ENCODE peak calls at places on chromosomes 2 and 18, in nine cellular contexts. O is stimulated activated CD8-positive, alpha-beta memory T cell treated with anti-CD3 and anti-CD28 coated beads, Interleukin-4, amount 100 ng/mL, for 48 hours; M is GM03348; F is central memory CD4-positive, alpha-beta T cell; H is SJSA1; Y is HT-29; T is effector memory CD4-positive, alpha-beta T cell; J is psoas muscle; V is RWPE1. N is an unnamed sample.

GRCh38 chr2:150135223-150135883 is 352.1 kb downstream of the RND3 start:
- DNase-seq in O (no peak), M (no peak), F (no peak), H (no peak), Y (peak; percentile 76), T (no peak), J (no peak), V (no peak), N (no peak)

GRCh38 chr2:191691016-191691725 is 13.2 kb downstream of the NABP1 start:
- DNase-seq in O (peak; percentile 40), M (peak; percentile 54), F (peak; percentile 60), H (peak; percentile 59), Y (peak; percentile 85), T (no peak), J (no peak), V (peak; percentile 62), N (no peak)

GRCh38 chr2:146323564-146323963 is 1521.3 kb upstream of the ACVR2A start:
- DNase-seq in O (no peak), M (no peak), F (no peak), H (no peak), Y (no peak), T (no peak), J (no peak), V (no peak), N (no peak)

GRCh38 chr2:217964658-217965161 is 38.1 kb downstream of the TNS1 start:
- DNase-seq in O (no peak), M (no peak), F (no peak), H (no peak), Y (peak; percentile 35), T (no peak), J (no peak), V (no peak), N (peak; percentile 27)

GRCh38 chr18:79760881-79761280 is 36.9 kb upstream of the KCNG2 start:
- DNase-seq in O (no peak), M (no peak), F (no peak), H (no peak), Y (no peak), T (no peak), J (no peak), V (no peak), N (no peak)

GRCh38 chr2:86037141-86037794 is 68.4 kb downstream of the POLR1A start:
- DNase-seq in O (peak; percentile 69), M (peak; percentile 93), F (peak; percentile 6), H (no peak), Y (no peak), T (peak; percentile 41), J (peak; percentile 72), V (no peak), N (peak; percentile 75)

GRCh38 chr2:172200495-172201085 is 97.9 kb upstream of the DLX2 start:
- DNase-seq in O (no peak), M (peak; percentile 28), F (no peak), H (no peak), Y (no peak), T (no peak), J (no peak), V (no peak), N (no peak)

GRCh38 chr2:6310186-6310909 is 555.4 kb downstream of the CMPK2 start:
- DNase-seq in O (no peak), M (no peak), F (no peak), H (no peak), Y (no peak), T (no peak), J (no peak), V (no peak), N (no peak)

GRCh38 chr2:162029287-162029901 is 44.6 kb downstream of the DPP4 start:
- DNase-seq in O (no peak), M (peak; percentile 65), F (no peak), H (no peak), Y (peak; percentile 40), T (no peak), J (peak; percentile 42), V (peak; percentile 90), N (peak; percentile 40)

GRCh38 chr2:8334866-8335325 is 347.0 kb upstream of the ID2 start:
- DNase-seq in O (no peak), M (no peak), F (no peak), H (no peak), Y (no peak), T (no peak), J (no peak), V (no peak), N (no peak)

GRCh38 chr18:26702023-26702422 is 153.7 kb upstream of the KCTD1 start:
- DNase-seq in O (no peak), M (no peak), F (no peak), H (no peak), Y (no peak), T (no peak), J (no peak), V (no peak), N (no peak)

GRCh38 chr2:75310915-75311314 is 111.6 kb upstream of the TACR1 start:
- DNase-seq in O (no peak), M (peak; percentile 20), F (no peak), H (peak; percentile 57), Y (no peak), T (no peak), J (no peak), V (no peak), N (no peak)

GRCh38 chr2:135473567-135473966 is 57.5 kb downstream of the ZRANB3 start:
- DNase-seq in O (peak; percentile 32), M (peak; percentile 23), F (no peak), H (no peak), Y (peak; percentile 31), T (no peak), J (no peak), V (peak; percentile 24), N (no peak)

GRCh38 chr2:88088999-88089398 is 21.4 kb downstream of the SMYD1 start:
- DNase-seq in O (no peak), M (no peak), F (no peak), H (no peak), Y (no peak), T (no peak), J (no peak), V (no peak), N (no peak)

GRCh38 chr2:217897816-217898806 is 104.7 kb downstream of the TNS1 start:
- DNase-seq in O (no peak), M (no peak), F (no peak), H (no peak), Y (peak; percentile 61), T (no peak), J (peak; percentile 62), V (no peak), N (peak; percentile 54)

GRCh38 chr2:236305531-236305930 is 41.3 kb upstream of the ASB18 start:
- DNase-seq in O (no peak), M (no peak), F (no peak), H (no peak), Y (no peak), T (no peak), J (no peak), V (no peak), N (no peak)

GRCh38 chr2:147204102-147204501 is 640.7 kb upstream of the ACVR2A start:
- DNase-seq in O (no peak), M (peak; percentile 69), F (no peak), H (no peak), Y (no peak), T (no peak), J (no peak), V (no peak), N (no peak)

GRCh38 chr2:120509991-120510735 is 164.2 kb downstream of the INHBB start:
- DNase-seq in O (no peak), M (no peak), F (no peak), H (no peak), Y (no peak), T (no peak), J (no peak), V (no peak), N (no peak)

GRCh38 chr2:112216158-112216557 is 38.7 kb downstream of the ZC3H8 start:
- DNase-seq in O (no peak), M (peak; percentile 10), F (no peak), H (no peak), Y (peak; percentile 12), T (no peak), J (no peak), V (no peak), N (no peak)

GRCh38 chr2:109435866-109436634 is 177.7 kb downstream of the SEPTIN10 start:
- DNase-seq in O (no peak), M (peak; percentile 61), F (no peak), H (no peak), Y (no peak), T (no peak), J (peak; percentile 88), V (no peak), N (peak; percentile 79)

GRCh38 chr18:35515460-35516130 is 17.8 kb upstream of the INO80C start:
- DNase-seq in O (no peak), M (no peak), F (no peak), H (no peak), Y (no peak), T (no peak), J (no peak), V (no peak), N (no peak)

GRCh38 chr2:29039718-29040480 is 34.4 kb downstream of the PCARE start:
- DNase-seq in O (no peak), M (peak; percentile 45), F (no peak), H (no peak), Y (no peak), T (no peak), J (no peak), V (no peak), N (no peak)

GRCh38 chr2:66539452-66539851 is 104.5 kb downstream of the MEIS1 start:
- DNase-seq in O (no peak), M (no peak), F (no peak), H (no peak), Y (no peak), T (no peak), J (no peak), V (no peak), N (no peak)

GRCh38 chr2:150674283-150674682 is 186.8 kb upstream of the RND3 start:
- DNase-seq in O (no peak), M (peak; percentile 13), F (no peak), H (no peak), Y (no peak), T (no peak), J (no peak), V (no peak), N (no peak)

GRCh38 chr2:10245661-10246060 is 57.0 kb upstream of the HPCAL1 start:
- DNase-seq in O (no peak), M (no peak), F (no peak), H (no peak), Y (no peak), T (no peak), J (no peak), V (no peak), N (peak; percentile 5)

GRCh38 chr2:43460611-43461396 is 135.0 kb downstream of the THADA start:
- DNase-seq in O (no peak), M (no peak), F (no peak), H (no peak), Y (no peak), T (no peak), J (no peak), V (no peak), N (no peak)

GRCh38 chr2:234555616-234556249 is 58.9 kb upstream of the ARL4C start:
- DNase-seq in O (no peak), M (peak; percentile 55), F (no peak), H (no peak), Y (no peak), T (no peak), J (no peak), V (no peak), N (no peak)

GRCh38 chr2:2222931-2223330 is 108.1 kb downstream of the MYT1L start:
- DNase-seq in O (no peak), M (no peak), F (no peak), H (no peak), Y (no peak), T (no peak), J (no peak), V (no peak), N (no peak)

GRCh38 chr2:235944591-235944990 is 223.6 kb downstream of the GBX2 start:
- DNase-seq in O (no peak), M (no peak), F (no peak), H (no peak), Y (no peak), T (no peak), J (no peak), V (no peak), N (no peak)

GRCh38 chr2:85213893-85214512 is 80.8 kb downstream of the TCF7L1 start:
- DNase-seq in O (no peak), M (no peak), F (no peak), H (no peak), Y (no peak), T (no peak), J (no peak), V (no peak), N (no peak)

GRCh38 chr2:1995584-1995983 is 251.3 kb upstream of the PXDN start:
- DNase-seq in O (no peak), M (no peak), F (no peak), H (no peak), Y (no peak), T (no peak), J (no peak), V (no peak), N (no peak)

N was measured in left cardiac atrium.